ENCODE peak calls at places on chromosome 7, in nine cellular contexts. M is right lobe of liver, G is GM20000, K is AG04449, E is body of pancreas, T is progenitor cell of endocrine pancreas, U is RWPE1, P is astrocyte, L is AG04450. A is an unnamed sample.

GRCh38 chr7:2728309-2729042 is 40.5 kb downstream of the AMZ1 start:
- DNase-seq in M (peak; percentile 48), G (no peak), K (no peak), E (no peak), T (no peak), U (no peak), P (no peak), L (no peak), A (no peak)

GRCh38 chr7:81470084-81470723 is 299.6 kb downstream of the HGF start:
- DNase-seq in M (peak; percentile 72), G (peak; percentile 28), K (no peak), E (peak; percentile 83), T (peak; percentile 52), U (peak; percentile 51), P (peak; percentile 68), L (peak; percentile 58), A (peak; percentile 9)

GRCh38 chr7:7884855-7885254 is 83.7 kb upstream of the GLCCI1 start:
- DNase-seq in M (no peak), G (no peak), K (no peak), E (no peak), T (no peak), U (no peak), P (peak; percentile 51), L (no peak), A (no peak)

GRCh38 chr7:18003286-18003685 is 24.4 kb downstream of the PRPS1L1 start:
- DNase-seq in M (no peak), G (no peak), K (no peak), E (no peak), T (no peak), U (no peak), P (no peak), L (no peak), A (no peak)

GRCh38 chr7:155343661-155344121 is 46.0 kb downstream of the INSIG1 start:
- DNase-seq in M (no peak), G (no peak), K (no peak), E (no peak), T (no peak), U (no peak), P (no peak), L (no peak), A (no peak)

GRCh38 chr7:66283003-66283920 is 78.1 kb downstream of the TPST1 start:
- DNase-seq in M (no peak), G (no peak), K (peak; percentile 28), E (no peak), T (no peak), U (peak; percentile 75), P (peak; percentile 87), L (peak; percentile 24), A (no peak)

GRCh38 chr7:47734287-47734948 is 152.5 kb upstream of the TNS3 start:
- DNase-seq in M (no peak), G (no peak), K (no peak), E (no peak), T (no peak), U (no peak), P (no peak), L (no peak), A (no peak)

GRCh38 chr7:31091926-31092325 is 39.8 kb downstream of the ADCYAP1R1 start:
- DNase-seq in M (no peak), G (no peak), K (no peak), E (no peak), T (no peak), U (no peak), P (no peak), L (no peak), A (no peak)

GRCh38 chr7:137018468-137018867 is 150.0 kb downstream of the CHRM2 start:
- DNase-seq in M (no peak), G (no peak), K (no peak), E (no peak), T (no peak), U (no peak), P (no peak), L (no peak), A (no peak)

GRCh38 chr7:35556532-35557471 is 138.1 kb downstream of the HERPUD2 start:
- DNase-seq in M (no peak), G (no peak), K (no peak), E (no peak), T (no peak), U (no peak), P (no peak), L (no peak), A (no peak)

GRCh38 chr7:51029131-51029530 is 246.4 kb upstream of the GRB10 start:
- DNase-seq in M (no peak), G (no peak), K (no peak), E (no peak), T (no peak), U (no peak), P (no peak), L (no peak), A (no peak)

GRCh38 chr7:147509052-147509480 is 1081.5 kb upstream of the C7orf33 start:
- DNase-seq in M (no peak), G (no peak), K (peak; percentile 72), E (no peak), T (no peak), U (no peak), P (peak; percentile 35), L (no peak), A (no peak)

GRCh38 chr7:137717811-137718271 is 128.9 kb downstream of the DGKI start:
- DNase-seq in M (no peak), G (no peak), K (no peak), E (no peak), T (no peak), U (no peak), P (peak; percentile 87), L (no peak), A (no peak)

GRCh38 chr7:100003711-100004661 is 11.4 kb upstream of the ZKSCAN1 start:
- DNase-seq in M (peak; percentile 94), G (no peak), K (no peak), E (peak; percentile 92), T (peak; percentile 43), U (no peak), P (no peak), L (no peak), A (no peak)

GRCh38 chr7:45924283-45924682 is 3.2 kb upstream of the IGFBP3 start:
- DNase-seq in M (no peak), G (no peak), K (no peak), E (peak; percentile 88), T (no peak), U (peak; percentile 84), P (peak; percentile 88), L (no peak), A (no peak)

GRCh38 chr7:76191783-76192240 is 9.9 kb upstream of the SRRM3 start:
- DNase-seq in M (no peak), G (no peak), K (no peak), E (no peak), T (no peak), U (peak; percentile 27), P (peak; percentile 23), L (no peak), A (no peak)

GRCh38 chr7:116483271-116483942 is 16.1 kb upstream of the CAV2 start:
- DNase-seq in M (no peak), G (no peak), K (no peak), E (no peak), T (no peak), U (no peak), P (no peak), L (no peak), A (no peak)

GRCh38 chr7:15215611-15216010 is 313.1 kb upstream of the DGKB start:
- DNase-seq in M (no peak), G (no peak), K (no peak), E (no peak), T (no peak), U (no peak), P (peak; percentile 5), L (no peak), A (no peak)

GRCh38 chr7:23918856-23919255 is 208.8 kb downstream of the STK31 start:
- DNase-seq in M (no peak), G (no peak), K (no peak), E (no peak), T (no peak), U (no peak), P (peak; percentile 59), L (no peak), A (no peak)

GRCh38 chr7:27110163-27110976 is 7.9 kb upstream of the HOXA2 start:
- DNase-seq in M (no peak), G (no peak), K (peak; percentile 31), E (peak; percentile 25), T (peak; percentile 76), U (peak; percentile 81), P (peak; percentile 97), L (peak; percentile 68), A (no peak)

GRCh38 chr7:46682841-46683624 is 762.0 kb upstream of the IGFBP3 start:
- DNase-seq in M (no peak), G (no peak), K (no peak), E (no peak), T (no peak), U (no peak), P (peak; percentile 59), L (no peak), A (no peak)

GRCh38 chr7:6226194-6226799 is 46.1 kb downstream of the CYTH3 start:
- DNase-seq in M (no peak), G (no peak), K (no peak), E (no peak), T (no peak), U (no peak), P (peak; percentile 79), L (peak; percentile 82), A (no peak)

GRCh38 chr7:1123721-1124120 is 35.8 kb downstream of the GPER1 start:
- DNase-seq in M (peak; percentile 82), G (no peak), K (no peak), E (peak; percentile 63), T (peak; percentile 45), U (no peak), P (peak; percentile 73), L (peak; percentile 61), A (no peak)
- TF ChIP-seq CTCF in M (peak; percentile 71), G (no peak), K (peak; percentile 73), E (no peak), T (peak; percentile 67), U (no peak), P (peak; percentile 53), L (peak; percentile 75), A (no peak)

DNA sequence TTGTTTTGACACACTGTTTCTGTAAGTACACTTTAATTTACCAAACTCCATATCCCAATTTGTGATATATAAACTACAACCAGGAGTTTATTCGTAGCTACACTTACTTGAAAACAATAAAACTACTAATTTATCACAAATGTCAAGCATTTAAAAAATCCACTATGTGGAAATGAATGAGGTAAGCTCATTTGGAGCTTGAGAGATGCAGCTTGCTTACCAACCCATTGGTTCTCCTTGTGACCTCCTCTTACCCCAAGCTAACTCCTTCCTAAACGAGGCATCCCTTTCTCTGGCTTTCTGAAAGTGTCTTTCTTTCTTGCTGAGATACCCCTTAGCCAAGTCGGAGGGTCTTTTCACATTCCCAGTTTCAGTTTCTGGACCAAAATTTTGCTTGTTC is 2.5 kb downstream of the OR6V1 start:
- DNase-seq in M (no peak), G (no peak), K (no peak), E (no peak), T (no peak), U (no peak), P (no peak), L (no peak), A (no peak)
- TF ChIP-seq CTCF in M (no peak), G (no peak), K (no peak), E (no peak), T (no peak), U (no peak), P (no peak), L (no peak), A (no peak)

GRCh38 chr7:20217193-20217948 is at the start of gene MACC1:
- DNase-seq in M (no peak), G (peak; percentile 36), K (no peak), E (peak; percentile 89), T (peak; percentile 30), U (peak; percentile 73), P (no peak), L (no peak), A (no peak)
- TF ChIP-seq CTCF in M (no peak), G (peak; percentile 37), K (no peak), E (peak; percentile 21), T (peak; percentile 61), U (peak; percentile 9), P (no peak), L (no peak), A (peak; percentile 64)

GRCh38 chr7:131090866-131091692 is 236.6 kb upstream of the MKLN1 start:
- DNase-seq in M (no peak), G (no peak), K (no peak), E (no peak), T (no peak), U (no peak), P (no peak), L (no peak), A (no peak)
- TF ChIP-seq CTCF in M (no peak), G (no peak), K (no peak), E (no peak), T (no peak), U (no peak), P (no peak), L (no peak), A (no peak)